ENCODE peak calls at places on chromosomes 1 and 21, in eight cellular contexts. M is A549; C is SJSA1; S is mammary epithelial cell; X is lung; K is HepG2; A is CD8-positive, alpha-beta memory T cell; I is GM23338. T is an unnamed sample.
A peak's percentile ranks its signal among the peaks of the same experiment; 100 is the strongest.

GRCh38 chr1:234851450-234852438 is 241.8 kb upstream of the IRF2BP2 start:
- DNase-seq in C (peak; percentile 89), K (no peak), M (no peak), X (no peak), S (no peak), A (no peak), I (peak; percentile 24), T (peak; percentile 44)

GRCh38 chr1:111364690-111365089 is 62.8 kb downstream of the OVGP1 start:
- DNase-seq in A (no peak), S (no peak), I (peak; percentile 36), K (peak; percentile 8), M (no peak), X (no peak), C (no peak), T (no peak)

GRCh38 chr21:17514124-17514481 is 1.3 kb downstream of the CXADR start:
- DNase-seq in C (no peak), S (peak; percentile 36), M (no peak), I (peak; percentile 91), A (no peak), K (peak; percentile 27), X (no peak), T (no peak)

GRCh38 chr1:234604726-234605492 is 5.1 kb downstream of the IRF2BP2 start:
- DNase-seq in X (no peak), C (peak; percentile 58), K (no peak), A (no peak), M (no peak), S (peak; percentile 47), I (no peak), T (no peak)

GRCh38 chr1:42035205-42035829 is 116.6 kb upstream of the HIVEP3 start:
- DNase-seq in X (peak; percentile 42), I (peak; percentile 83), K (no peak), A (peak; percentile 76), M (peak; percentile 16), C (peak; percentile 58), S (peak; percentile 61), T (peak; percentile 63)

GRCh38 chr1:223331929-223332328 is 32.0 kb downstream of the SUSD4 start:
- DNase-seq in A (no peak), M (no peak), S (peak; percentile 55), C (peak; percentile 67), I (no peak), K (no peak), X (no peak), T (no peak)

GRCh38 chr21:31337991-31338891 is 5.8 kb downstream of the TIAM1 start:
- DNase-seq in I (no peak), X (no peak), A (no peak), K (no peak), M (no peak), S (no peak), C (no peak), T (no peak)

GRCh38 chr1:75233302-75233929 is 99.2 kb downstream of the LHX8 start:
- DNase-seq in C (peak; percentile 18), X (no peak), K (peak; percentile 38), I (peak; percentile 70), M (peak; percentile 2), S (peak; percentile 37), A (no peak), T (peak; percentile 20)

GRCh38 chr1:178093958-178094751 is at the start of gene RASAL2:
- DNase-seq in A (peak; percentile 40), C (peak; percentile 91), X (peak; percentile 56), S (peak; percentile 67), M (peak; percentile 82), I (peak; percentile 90), K (peak; percentile 41), T (peak; percentile 57)

GRCh38 chr1:246258250-246258649 is 248.8 kb downstream of the SMYD3 start:
- DNase-seq in S (no peak), X (no peak), I (no peak), C (no peak), A (no peak), K (no peak), M (no peak), T (no peak)

GRCh38 chr1:111755321-111756123 is at the start of gene DDX20:
- DNase-seq in I (peak; percentile 97), X (peak; percentile 93), S (peak; percentile 95), A (peak; percentile 95), M (peak; percentile 76), K (peak; percentile 94), C (peak; percentile 98), T (peak; percentile 93)

GRCh38 chr1:11535316-11535715 is 56.4 kb downstream of the DISP3 start:
- DNase-seq in X (no peak), A (no peak), S (no peak), C (no peak), K (no peak), M (no peak), I (no peak), T (no peak)

GRCh38 chr1:115433483-115433882 is 95.4 kb upstream of the NGF start:
- DNase-seq in A (no peak), M (no peak), X (no peak), S (no peak), C (no peak), I (no peak), K (no peak), T (no peak)

GRCh38 chr1:151238467-151238739 is 16.1 kb upstream of the PSMD4 start:
- DNase-seq in C (peak; percentile 23), M (no peak), X (no peak), K (no peak), A (no peak), S (peak; percentile 37), I (no peak), T (no peak)

GRCh38 chr1:235244969-235245592 is 82.9 kb downstream of the ARID4B start:
- DNase-seq in I (no peak), K (no peak), S (no peak), C (no peak), A (no peak), M (no peak), X (no peak), T (no peak)

GRCh38 chr21:14086553-14086952 is 124.2 kb downstream of the LIPI start:
- DNase-seq in K (no peak), A (no peak), X (no peak), I (no peak), C (no peak), S (peak; percentile 2), M (no peak), T (no peak)

GRCh38 chr1:174769961-174770549 is 229.7 kb upstream of the CACYBP start:
- DNase-seq in C (peak; percentile 37), A (no peak), K (peak; percentile 49), I (peak; percentile 77), X (no peak), S (peak; percentile 34), M (peak; percentile 19), T (no peak)

GRCh38 chr21:39660596-39660995 is 47.9 kb downstream of the B3GALT5 start:
- DNase-seq in K (no peak), X (no peak), I (no peak), S (peak; percentile 27), C (peak; percentile 88), M (peak; percentile 43), A (no peak), T (peak; percentile 61)

GRCh38 chr1:163744488-163744887 is 422.7 kb downstream of the NUF2 start:
- DNase-seq in K (no peak), S (no peak), A (no peak), M (no peak), I (no peak), X (no peak), C (no peak), T (no peak)

GRCh38 chr1:31306278-31306677 is 9.4 kb downstream of the ZCCHC17 start:
- DNase-seq in A (no peak), M (no peak), K (no peak), I (no peak), C (peak; percentile 74), X (no peak), S (peak; percentile 89), T (no peak)

GRCh38 chr1:6301526-6301925 is 40.6 kb upstream of the GPR153 start:
- DNase-seq in A (no peak), S (peak; percentile 96), X (no peak), M (no peak), K (no peak), I (no peak), C (no peak), T (no peak)

GRCh38 chr1:244970236-244970652 is 105.9 kb upstream of the HNRNPU start:
- DNase-seq in A (peak; percentile 85), C (peak; percentile 95), M (no peak), K (peak; percentile 77), S (peak; percentile 67), I (peak; percentile 86), X (peak; percentile 80), T (peak; percentile 84)

GRCh38 chr1:46606255-46606965 is 2.3 kb upstream of the MKNK1 start:
- DNase-seq in S (peak; percentile 48), A (no peak), M (no peak), K (no peak), I (no peak), C (no peak), X (no peak), T (no peak)

GRCh38 chr21:38171723-38172344 is 85.0 kb upstream of the KCNJ15 start:
- DNase-seq in S (no peak), I (peak; percentile 78), A (no peak), C (peak; percentile 81), M (no peak), K (no peak), X (no peak), T (no peak)

GRCh38 chr1:27522148-27522859 is 32.3 kb upstream of the WASF2 start:
- DNase-seq in C (no peak), M (no peak), X (no peak), A (peak; percentile 81), I (no peak), S (peak; percentile 99), K (peak; percentile 67), T (no peak)
- H3K4me3 ChIP-seq in C (no peak overlapping the region), M (no peak overlapping the region), X (no peak overlapping the region), A (peak overlapping the region; percentile 72), I (peak overlapping the region; percentile 10), S (no peak overlapping the region), K (peak overlapping the region; percentile 43), T (no peak overlapping the region)

GRCh38 chr1:2417083-2417832 is 4.9 kb upstream of the PEX10 start:
- DNase-seq in X (no peak), A (no peak), K (no peak), I (no peak), C (no peak), M (no peak), S (no peak), T (no peak)
- H3K4me1 ChIP-seq in X (peaks cover 5% of the 10 kb centered on the region), A (peaks cover 47% of the 10 kb centered on the region), K (peaks cover 22% of the 10 kb centered on the region), I (peaks cover 7% of the 10 kb centered on the region), C (peaks cover 18% of the 10 kb centered on the region), M (peaks cover 10% of the 10 kb centered on the region), S (peaks cover 26% of the 10 kb centered on the region), T (peaks cover 19% of the 10 kb centered on the region)

GRCh38 chr21:45209046-45209445 is 78.6 kb downstream of the POFUT2 start:
- DNase-seq in M (no peak), A (no peak), C (peak; percentile 57), X (no peak), I (no peak), S (peak; percentile 12), K (no peak), T (no peak)
- H3K4me3 ChIP-seq in M (no peak overlapping the region), A (no peak overlapping the region), C (no peak overlapping the region), X (no peak overlapping the region), I (no peak overlapping the region), S (no peak overlapping the region), K (no peak overlapping the region), T (no peak overlapping the region)

DNA sequence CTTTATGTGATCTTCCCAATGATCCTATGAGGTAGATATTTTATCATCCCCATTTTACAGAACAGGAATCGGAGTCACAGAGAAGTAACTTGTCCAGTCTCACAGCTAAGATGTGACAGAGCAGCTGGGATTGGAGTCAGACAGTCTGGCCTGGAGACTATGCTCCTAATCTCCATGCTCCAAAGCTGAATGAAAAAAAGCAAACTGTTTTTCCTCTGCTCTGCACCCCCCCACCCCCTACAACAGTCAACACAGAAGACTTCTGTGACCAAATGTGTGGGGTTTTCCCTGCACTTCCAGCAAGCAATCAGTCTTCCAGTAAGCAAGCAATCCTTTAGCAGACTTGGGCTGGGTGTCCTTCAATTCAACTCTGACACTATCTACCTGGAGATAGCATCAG is 33.2 kb downstream of the KIRREL1 start:
- DNase-seq in S (no peak), M (no peak), X (no peak), I (no peak), C (no peak), K (no peak), A (no peak), T (no peak)
- H3K4me1 ChIP-seq in S (peaks cover 54% of the 10 kb centered on the region), M (peaks cover 68% of the 10 kb centered on the region), X (peaks cover 14% of the 10 kb centered on the region), I (peaks cover 29% of the 10 kb centered on the region), C (peaks cover 33% of the 10 kb centered on the region), K (no peaks in the 10 kb centered on the region), A (no peaks in the 10 kb centered on the region), T (peaks cover 3% of the 10 kb centered on the region)

T was measured in body of pancreas.